ENCODE peak calls at places on chromosomes 4 and X, in four cellular contexts. W is ACHN, P is NCI-H460, N is iris pigment epithelial cell. C is an unnamed sample.

GRCh38 chrX:24025741-24026402 is 1.1 kb downstream of the KLHL15 start:
- DNase-seq in P (peak), W (peak), N (peak), C (no peak)

GRCh38 chr4:122010610-122011009 is 58.8 kb upstream of the TRPC3 start:
- DNase-seq in N (peak), P (no peak), W (no peak), C (peak)

GRCh38 chrX:136310411-136310810 is 9.6 kb downstream of the ADGRG4 start:
- DNase-seq in W (no peak), P (no peak), N (peak), C (peak)

GRCh38 chrX:44043496-44043895 is 70.3 kb upstream of the NDP start:
- DNase-seq in W (no peak), N (peak), P (no peak), C (no peak)

GRCh38 chrX:25001808-25002657 is 13.7 kb downstream of the ARX start:
- DNase-seq in P (no peak), W (no peak), N (no peak), C (peak)

GRCh38 chrX:122890729-122891128 is 293.3 kb upstream of the GRIA3 start:
- DNase-seq in N (no peak), W (no peak), P (no peak), C (no peak)

GRCh38 chrX:48068096-48068887 is 3.1 kb downstream of the ZNF630 start:
- DNase-seq in P (no peak), W (no peak), N (no peak), C (no peak)

GRCh38 chr4:166318810-166319525 is 445.9 kb downstream of the TLL1 start:
- DNase-seq in P (no peak), N (peak), W (peak), C (peak)

GRCh38 chr4:27008693-27009092 is 148.1 kb downstream of the STIM2 start:
- DNase-seq in P (no peak), N (no peak), W (no peak), C (no peak)

GRCh38 chr4:88110826-88111225 is 47.6 kb downstream of the ABCG2 start:
- DNase-seq in P (no peak), N (peak), W (no peak), C (peak)

GRCh38 chr4:183797445-183798248 is 107.5 kb upstream of the STOX2 start:
- DNase-seq in N (peak), P (no peak), W (peak), C (peak)

GRCh38 chr4:528296-528695 is 29.3 kb downstream of the PIGG start:
- DNase-seq in P (no peak), W (no peak), N (no peak), C (no peak)

GRCh38 chrX:132107291-132107690 is 20.5 kb downstream of the FRMD7 start:
- DNase-seq in N (no peak), P (no peak), W (no peak), C (no peak)

GRCh38 chr4:15158410-15159091 is 156.3 kb downstream of the CPEB2 start:
- DNase-seq in P (no peak), W (no peak), N (no peak), C (no peak)

GRCh38 chrX:45022144-45022543 is 149.2 kb downstream of the KDM6A start:
- DNase-seq in N (no peak), W (no peak), P (no peak), C (no peak)

GRCh38 chrX:12239356-12240082 is 101.2 kb downstream of the FRMPD4 start:
- DNase-seq in P (no peak), W (no peak), N (no peak), C (no peak)

GRCh38 chrX:104172121-104172520 is 5.9 kb downstream of the FAM199X start:
- DNase-seq in N (no peak), P (no peak), W (peak), C (peak)

GRCh38 chr4:54912155-54912554 is 213.2 kb downstream of the KDR start:
- DNase-seq in N (no peak), P (no peak), W (no peak), C (no peak)

GRCh38 chr4:6115746-6116586 is 84.4 kb downstream of the JAKMIP1 start:
- DNase-seq in N (no peak), W (no peak), P (no peak), C (no peak)

GRCh38 chr4:146186556-146186955 is 11.0 kb downstream of the LSM6 start:
- DNase-seq in W (no peak), N (no peak), P (no peak), C (peak)

GRCh38 chrX:133857648-133858269 is 127.6 kb downstream of the GPC3 start:
- DNase-seq in W (no peak), P (no peak), N (no peak), C (no peak)

GRCh38 chr4:88097781-88098180 is 60.7 kb downstream of the ABCG2 start:
- DNase-seq in W (no peak), N (no peak), P (no peak), C (no peak)

GRCh38 chr4:14092741-14093140 is 465.2 kb upstream of the BOD1L1 start:
- DNase-seq in N (no peak), P (no peak), W (no peak), C (no peak)

GRCh38 chrX:154457491-154458115 is 478 bp upstream of the PLXNA3 start:
- DNase-seq in P (peak), N (no peak), W (peak), C (peak)

GRCh38 chrX:51894697-51895336 is 1.4 kb downstream of the MAGED1 start:
- DNase-seq in P (no peak), N (peak), W (no peak), C (peak)

GRCh38 chr4:42995343-42995944 is 102.9 kb downstream of the GRXCR1 start:
- DNase-seq in P (no peak), W (peak), N (peak), C (peak)

GRCh38 chr4:76984788-76985211 is 35.2 kb downstream of the SEPTIN11 start:
- DNase-seq in W (peak), N (peak), P (no peak), C (peak)

GRCh38 chr4:124337874-124338273 is 374.7 kb downstream of the ANKRD50 start:
- DNase-seq in P (no peak), N (peak), W (no peak), C (no peak)

GRCh38 chr4:140097572-140097971 is 56.4 kb downstream of the MAML3 start:
- DNase-seq in N (no peak), W (no peak), P (no peak), C (no peak)

C was measured in astrocyte of the hippocampus.